ENCODE peak calls at places on chromosomes 16 and 17, in seven cellular contexts. Y is mesothelial cell of epicardium, A is hypothalamus, W is LoVo, D is hepatic stellate cell, M is endothelial cell, N is natural killer cell. Z is an unnamed sample.

GRCh38 chr16:56932588-56933265 is 785 bp downstream of the HERPUD1 start:
- DNase-seq in A (peak), M (peak), N (peak), D (peak), Y (peak), W (peak), Z (no peak)

GRCh38 chr16:5044011-5044540 is 10.3 kb upstream of the NAGPA start:
- DNase-seq in Y (no peak), A (no peak), M (no peak), W (no peak), N (no peak), D (no peak), Z (no peak)

GRCh38 chr16:85062303-85062702 is 34.7 kb downstream of the KIAA0513 start:
- DNase-seq in M (no peak), Y (no peak), D (no peak), N (no peak), W (no peak), A (no peak), Z (no peak)

GRCh38 chr16:6897910-6898475 is 434.7 kb upstream of the RBFOX1 start:
- DNase-seq in A (no peak), D (no peak), N (no peak), Y (no peak), M (no peak), W (no peak), Z (no peak)

GRCh38 chr17:3894927-3895343 is 2.1 kb upstream of the CAMKK1 start:
- DNase-seq in D (no peak), M (no peak), Y (no peak), N (no peak), A (no peak), W (no peak), Z (no peak)

GRCh38 chr17:31699281-31699680 is 159.8 kb downstream of the COPRS start:
- DNase-seq in D (no peak), A (no peak), M (no peak), N (no peak), W (peak), Y (no peak), Z (no peak)

GRCh38 chr17:14359251-14359939 is 58.5 kb downstream of the HS3ST3B1 start:
- DNase-seq in D (no peak), A (no peak), Y (no peak), M (no peak), N (peak), W (no peak), Z (no peak)

GRCh38 chr17:51356084-51356410 is 95.7 kb downstream of the UTP18 start:
- DNase-seq in D (no peak), M (no peak), W (no peak), N (no peak), Y (no peak), A (no peak), Z (no peak)

GRCh38 chr16:88999457-89000206 is 22.6 kb upstream of the CBFA2T3 start:
- DNase-seq in N (no peak), M (no peak), W (no peak), Y (no peak), A (no peak), D (no peak), Z (no peak)

GRCh38 chr16:85057212-85057889 is 29.8 kb downstream of the KIAA0513 start:
- DNase-seq in D (no peak), M (no peak), N (no peak), A (no peak), W (no peak), Y (no peak), Z (no peak)

GRCh38 chr17:969767-970387 is 9.7 kb downstream of the NXN start:
- DNase-seq in M (no peak), W (peak), Y (no peak), N (no peak), A (no peak), D (no peak), Z (no peak)

GRCh38 chr17:32445976-32446375 is 1.7 kb downstream of the PSMD11 start:
- DNase-seq in Y (no peak), D (no peak), W (no peak), N (no peak), A (no peak), M (no peak), Z (no peak)

GRCh38 chr16:2428051-2428786 is 1.0 kb upstream of the CCNF start:
- DNase-seq in N (no peak), A (no peak), W (peak), Y (peak), D (no peak), M (peak), Z (peak)

GRCh38 chr17:54864636-54865420 is 35.8 kb upstream of the TOM1L1 start:
- DNase-seq in Y (no peak), D (no peak), M (no peak), N (no peak), W (no peak), A (no peak), Z (no peak)

GRCh38 chr17:17132746-17133145 is 73.4 kb downstream of the PLD6 start:
- DNase-seq in M (no peak), W (no peak), N (no peak), Y (no peak), A (no peak), D (no peak), Z (no peak)

GRCh38 chr16:79728923-79729240 is 128.3 kb upstream of the MAF start:
- DNase-seq in D (no peak), W (no peak), M (no peak), N (no peak), A (no peak), Y (no peak), Z (no peak)

GRCh38 chr17:17819561-17819995 is 17.2 kb downstream of the SREBF1 start:
- DNase-seq in Y (no peak), W (peak), M (no peak), A (no peak), N (peak), D (peak), Z (peak)

GRCh38 chr17:3558603-3559269 is 1.1 kb upstream of the TRPV3 start:
- DNase-seq in Y (no peak), D (peak), M (no peak), N (no peak), A (no peak), W (no peak), Z (peak)

GRCh38 chr17:35254107-35254802 is 11.4 kb downstream of the SLFN5 start:
- DNase-seq in N (no peak), W (peak), D (peak), M (peak), A (no peak), Y (no peak), Z (peak)

GRCh38 chr16:86891121-86891520 is 312.8 kb downstream of the FOXL1 start:
- DNase-seq in N (no peak), D (no peak), Y (no peak), W (no peak), M (no peak), A (no peak), Z (no peak)

GRCh38 chr17:42027961-42028790 is 8.3 kb downstream of the NKIRAS2 start:
- DNase-seq in Y (no peak), D (no peak), N (no peak), W (no peak), M (no peak), A (no peak), Z (no peak)

GRCh38 chr17:5466295-5466694 is 2.5 kb downstream of the DHX33 start:
- DNase-seq in M (no peak), Y (no peak), N (no peak), A (no peak), D (no peak), W (no peak), Z (no peak)

GRCh38 chr17:81295678-81296381 is 723 bp upstream of the SLC38A10 start:
- DNase-seq in D (peak), Y (no peak), N (no peak), W (peak), M (no peak), A (no peak), Z (no peak)

GRCh38 chr16:12496181-12496580 is 307.5 kb downstream of the CPPED1 start:
- DNase-seq in N (no peak), M (no peak), Y (no peak), W (no peak), A (no peak), D (no peak), Z (no peak)

GRCh38 chr17:27471321-27472269 is 15.3 kb downstream of the KSR1 start:
- DNase-seq in D (no peak), M (no peak), A (no peak), N (no peak), W (no peak), Y (no peak), Z (peak)

GRCh38 chr17:58191259-58191896 is 1.1 kb upstream of the EPX start:
- DNase-seq in N (no peak), Y (no peak), A (no peak), M (no peak), D (no peak), W (no peak), Z (no peak)

GRCh38 chr17:29835438-29836351 is 94.3 kb downstream of the SSH2 start:
- DNase-seq in D (peak), W (no peak), M (no peak), A (no peak), N (no peak), Y (no peak), Z (no peak)